ENCODE peak calls at places on chromosomes 5 and 9, in six cellular contexts. X, J, H, P, S and I are unnamed samples.

GRCh38 chr5:176739461-176740051 is 70.8 kb upstream of the UNC5A start:
- DNase-seq in X (no peak), J (no peak), H (no peak), P (peak), S (no peak), I (no peak)

GRCh38 chr5:14669415-14669814 is 4.9 kb downstream of the OTULIN start:
- DNase-seq in X (no peak), J (no peak), H (no peak), P (no peak), S (no peak), I (no peak)

GRCh38 chr9:18739127-18739526 is 265.2 kb downstream of the ADAMTSL1 start:
- DNase-seq in X (no peak), J (no peak), H (no peak), P (no peak), S (no peak), I (no peak)

GRCh38 chr5:142748568-142749249 is 21.5 kb upstream of the ARHGAP26 start:
- DNase-seq in X (no peak), J (peak), H (no peak), P (no peak), S (peak), I (no peak)

GRCh38 chr5:78985407-78986223 is 505 bp upstream of the ARSB start:
- DNase-seq in X (peak), J (peak), H (no peak), P (peak), S (peak), I (peak)

GRCh38 chr5:56681346-56681745 is 134.0 kb upstream of the MAP3K1 start:
- DNase-seq in X (no peak), J (no peak), H (no peak), P (no peak), S (no peak), I (no peak)

GRCh38 chr9:68555416-68555815 is 14.7 kb upstream of the TMEM252 start:
- DNase-seq in X (no peak), J (no peak), H (no peak), P (no peak), S (no peak), I (no peak)

GRCh38 chr5:60066502-60066901 is 173.0 kb upstream of the PDE4D start:
- DNase-seq in X (no peak), J (no peak), H (no peak), P (no peak), S (no peak), I (no peak)

GRCh38 chr5:90878549-90879196 is 320.1 kb downstream of the ADGRV1 start:
- DNase-seq in X (peak), J (peak), H (no peak), P (no peak), S (no peak), I (no peak)

GRCh38 chr5:144297083-144297482 is 126.4 kb downstream of the KCTD16 start:
- DNase-seq in X (no peak), J (no peak), H (no peak), P (no peak), S (no peak), I (no peak)

GRCh38 chr9:7185612-7186011 is 427.8 kb downstream of the KDM4C start:
- DNase-seq in X (no peak), J (peak), H (no peak), P (no peak), S (no peak), I (no peak)

GRCh38 chr5:134625559-134625958 is 7.1 kb downstream of the SAR1B start:
- DNase-seq in X (no peak), J (no peak), H (no peak), P (no peak), S (no peak), I (no peak)

GRCh38 chr9:108673386-108673785 is 182.4 kb downstream of the ACTL7B start:
- DNase-seq in X (no peak), J (no peak), H (no peak), P (no peak), S (no peak), I (no peak)

GRCh38 chr5:50945139-50945538 is 278.7 kb downstream of the PARP8 start:
- DNase-seq in X (no peak), J (no peak), H (no peak), P (no peak), S (no peak), I (no peak)

GRCh38 chr5:160230686-160231527 is 1.6 kb downstream of the FABP6 start:
- DNase-seq in X (no peak), J (no peak), H (no peak), P (no peak), S (peak), I (no peak)

GRCh38 chr9:132324425-132324824 is 30.4 kb downstream of the SETX start:
- DNase-seq in X (no peak), J (peak), H (no peak), P (no peak), S (no peak), I (no peak)

GRCh38 chr9:132319421-132320110 is 35.2 kb downstream of the SETX start:
- DNase-seq in X (no peak), J (peak), H (no peak), P (no peak), S (no peak), I (no peak)
- TF ChIP-seq POLR2A in X (no peak), J (no peak), H (no peak), P (no peak), S (no peak), I (no peak)

GRCh38 chr9:92975452-92975770 is 28.1 kb downstream of the FGD3 start:
- DNase-seq in X (no peak), J (no peak), H (no peak), P (no peak), S (no peak), I (no peak)

GRCh38 chr9:92974696-92975451 is 27.6 kb downstream of the FGD3 start:
- DNase-seq in X (no peak), J (no peak), H (no peak), P (no peak), S (no peak), I (no peak)

GRCh38 chr9:92976436-92976835 is 29.1 kb downstream of the FGD3 start:
- DNase-seq in X (no peak), J (no peak), H (no peak), P (no peak), S (no peak), I (no peak)

GRCh38 chr9:92973700-92974099 is 26.4 kb downstream of the FGD3 start:
- DNase-seq in X (no peak), J (no peak), H (no peak), P (no peak), S (no peak), I (no peak)

GRCh38 chr9:92974161-92974661 is 26.9 kb downstream of the FGD3 start:
- DNase-seq in X (no peak), J (no peak), H (peak), P (no peak), S (no peak), I (no peak)
- TF ChIP-seq POLR2A in X (no peak), J (no peak), H (no peak), P (no peak), S (no peak), I (no peak)

GRCh38 chr9:121071356-121071755 is 3.4 kb upstream of the CNTRL start:
- DNase-seq in X (no peak), J (no peak), H (no peak), P (no peak), S (no peak), I (no peak)

GRCh38 chr9:121074370-121075250 is at the start of gene CNTRL:
- DNase-seq in X (peak), J (peak), H (peak), P (peak), S (peak), I (peak)

GRCh38 chr9:121067655-121068054 is 7.1 kb upstream of the CNTRL start:
- DNase-seq in X (no peak), J (no peak), H (no peak), P (no peak), S (no peak), I (no peak)

GRCh38 chr9:121075251-121076036 is 689 bp downstream of the CNTRL start:
- DNase-seq in X (no peak), J (no peak), H (no peak), P (no peak), S (no peak), I (no peak)

GRCh38 chr9:121073038-121073437 is 1.7 kb upstream of the CNTRL start:
- DNase-seq in X (peak), J (peak), H (no peak), P (peak), S (peak), I (no peak)
- TF ChIP-seq POLR2A in X (no peak), J (no peak), H (peak), P (no peak), S (no peak), I (no peak)

DNA sequence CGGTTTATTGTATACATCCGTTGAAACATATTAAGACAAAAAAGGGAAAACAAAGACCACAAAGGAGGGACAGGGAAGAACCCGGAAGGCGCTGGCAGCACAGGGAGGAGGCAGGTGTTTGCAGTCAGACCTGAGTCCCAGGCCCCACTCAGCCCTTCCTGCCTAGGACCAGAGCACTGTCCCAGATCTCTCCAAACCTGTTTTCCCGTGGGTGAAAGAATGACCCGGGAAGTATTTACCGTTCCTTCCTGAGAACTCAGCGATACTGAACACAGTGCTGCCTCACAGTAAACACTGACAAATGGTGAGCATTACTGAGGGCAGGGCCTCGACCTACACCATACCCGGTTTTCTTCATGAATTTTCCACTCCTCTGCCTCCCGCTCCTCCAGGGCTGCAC is 1.2 kb downstream of the ABO start:
- DNase-seq in X (no peak), J (no peak), H (no peak), P (no peak), S (no peak), I (no peak)
- TF ChIP-seq POLR2A in X (no peak), J (no peak), H (peak), P (no peak), S (no peak), I (no peak)

GRCh38 chr5:155935723-155936122 is 391.2 kb upstream of the SGCD start:
- DNase-seq in X (no peak), J (no peak), H (peak), P (no peak), S (no peak), I (no peak)
- TF ChIP-seq POLR2A in X (no peak), J (no peak), H (no peak), P (no peak), S (no peak), I (no peak)

GRCh38 chr9:137294091-137294683 is 7.9 kb downstream of the NRARP start:
- DNase-seq in X (no peak), J (peak), H (no peak), P (no peak), S (peak), I (no peak)

GRCh38 chr9:137295313-137296213 is 6.5 kb downstream of the NRARP start:
- DNase-seq in X (no peak), J (peak), H (peak), P (no peak), S (no peak), I (no peak)

GRCh38 chr9:137294684-137295312 is 7.3 kb downstream of the NRARP start:
- DNase-seq in X (no peak), J (peak), H (peak), P (no peak), S (no peak), I (no peak)

GRCh38 chr9:137293094-137293481 is 9.0 kb downstream of the NRARP start:
- DNase-seq in X (no peak), J (no peak), H (peak), P (no peak), S (no peak), I (no peak)

GRCh38 chr9:137293482-137294090 is 8.5 kb downstream of the NRARP start:
- DNase-seq in X (no peak), J (no peak), H (peak), P (no peak), S (no peak), I (no peak)
- TF ChIP-seq POLR2A in X (no peak), J (no peak), H (no peak), P (no peak), S (no peak), I (no peak)

GRCh38 chr5:128083033-128083810 is at the start of gene SLC12A2:
- DNase-seq in X (peak), J (peak), H (peak), P (peak), S (peak), I (peak)
- TF ChIP-seq POLR2A in X (peak), J (peak), H (peak), P (peak), S (no peak), I (peak)

GRCh38 chr5:149938272-149938671 is 6.3 kb downstream of the PDE6A start:
- DNase-seq in X (no peak), J (peak), H (no peak), P (no peak), S (peak), I (no peak)

GRCh38 chr5:149936700-149937091 is 7.9 kb downstream of the PDE6A start:
- DNase-seq in X (no peak), J (no peak), H (no peak), P (no peak), S (no peak), I (no peak)

GRCh38 chr5:149935431-149935901 is 9.1 kb downstream of the PDE6A start:
- DNase-seq in X (no peak), J (no peak), H (no peak), P (no peak), S (peak), I (peak)

GRCh38 chr5:149937610-149938009 is 7.0 kb downstream of the PDE6A start:
- DNase-seq in X (no peak), J (peak), H (no peak), P (no peak), S (no peak), I (no peak)

DNA sequence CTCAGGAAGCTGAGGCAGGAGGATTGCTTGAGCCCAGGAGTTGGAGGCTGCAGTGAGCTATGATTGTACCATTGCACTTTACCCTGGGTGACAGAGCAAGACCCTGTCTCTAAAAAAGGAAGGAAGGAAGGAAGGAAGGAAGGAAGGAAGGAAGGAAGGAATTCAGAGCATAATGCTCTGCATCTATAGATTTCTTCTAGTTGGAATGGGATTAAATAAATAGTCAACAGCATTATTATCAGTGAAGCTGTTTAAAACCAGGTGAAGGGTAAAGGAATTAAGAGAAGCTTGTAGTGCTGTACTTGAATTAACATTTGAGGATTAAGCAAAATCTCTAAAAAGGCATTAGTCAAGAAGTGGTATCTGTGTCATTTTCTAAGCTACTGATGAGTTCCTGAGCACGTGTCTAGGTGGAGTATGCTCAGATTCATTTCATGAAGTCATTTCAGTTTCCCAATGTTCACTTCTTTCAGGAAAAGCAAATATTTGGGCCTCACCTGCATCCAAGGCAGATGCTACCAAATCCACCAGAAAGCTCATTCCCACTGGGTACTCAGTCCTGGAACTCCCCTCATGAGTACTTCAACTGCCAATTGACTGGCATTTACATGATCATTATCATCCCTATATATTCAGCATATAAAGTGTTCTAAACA is 8.4 kb downstream of the PDE6A start:
- DNase-seq in X (no peak), J (no peak), H (no peak), P (no peak), S (no peak), I (no peak)
- TF ChIP-seq POLR2A in X (no peak), J (no peak), H (no peak), P (no peak), S (no peak), I (no peak)

DNA sequence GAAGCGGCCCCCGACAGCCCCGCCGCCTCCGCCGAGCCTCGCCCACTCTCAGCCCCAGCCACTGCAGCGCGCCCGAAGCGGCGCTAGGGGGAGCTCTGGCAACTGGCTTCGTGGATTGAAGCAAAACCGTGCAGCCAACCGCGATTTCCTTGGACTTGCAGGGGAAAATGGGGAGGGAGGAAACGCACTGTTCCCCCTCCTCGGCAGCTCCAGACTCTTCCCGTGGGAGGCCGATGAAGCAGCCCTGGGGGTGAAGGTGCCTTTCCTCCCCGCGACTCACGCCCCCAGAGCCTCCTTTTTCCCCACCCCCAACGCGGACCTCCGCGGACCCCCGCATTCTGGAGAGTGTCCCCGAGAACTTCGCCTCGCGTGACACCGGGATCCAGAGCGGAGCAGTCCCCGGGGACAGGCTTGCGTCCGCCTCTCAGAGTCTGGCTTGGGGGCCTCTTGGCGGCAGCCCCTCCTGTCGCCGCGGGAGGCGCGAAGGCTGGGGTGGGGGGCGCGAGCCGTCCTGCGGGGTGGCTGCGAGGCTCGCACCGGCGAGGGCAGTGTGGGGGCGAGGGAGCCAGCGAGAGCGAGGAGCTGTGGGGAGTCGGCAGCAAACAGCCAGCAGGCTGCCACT is 3.8 kb downstream of the IER5L start:
- DNase-seq in X (peak), J (peak), H (peak), P (peak), S (peak), I (peak)
- TF ChIP-seq POLR2A in X (peak), J (peak), H (peak), P (peak), S (no peak), I (peak)

DNA sequence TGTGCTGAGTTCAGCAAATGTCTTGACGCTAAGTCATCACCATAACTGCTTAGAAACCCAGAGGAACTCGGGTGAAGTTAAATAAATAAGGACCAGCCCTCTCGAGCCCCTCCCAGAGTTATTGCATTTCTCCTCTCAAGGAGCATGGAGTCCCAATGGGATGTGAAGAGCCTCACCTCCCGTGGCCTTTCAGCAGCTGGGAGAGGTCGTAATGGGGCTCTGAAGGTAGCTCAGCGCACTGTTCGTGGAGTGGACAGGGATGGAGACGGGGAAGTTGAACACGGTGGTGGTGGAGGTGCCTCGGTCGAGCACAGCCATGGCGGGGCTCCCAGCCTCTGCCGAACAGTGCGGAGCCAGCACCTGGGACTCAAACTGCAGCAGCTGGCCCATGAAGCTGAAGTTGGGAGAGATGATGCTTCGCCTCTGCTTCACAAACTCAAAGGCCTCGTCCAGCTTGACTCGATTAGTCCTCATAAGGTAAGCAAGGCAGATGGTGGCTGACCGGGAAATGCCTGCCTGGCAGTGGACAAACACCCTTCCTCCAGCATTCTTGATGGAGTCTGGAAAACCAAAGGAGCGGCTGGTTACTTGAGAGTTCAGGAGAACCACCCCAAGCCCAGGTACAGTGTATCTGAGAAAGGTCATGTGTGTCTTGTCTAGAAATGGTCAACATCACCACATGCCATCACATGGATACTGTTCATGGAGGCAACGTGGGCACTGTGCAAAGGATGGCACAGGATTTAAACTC is 2.2 kb downstream of the DUSP1 start:
- DNase-seq in X (no peak), J (peak), H (peak), P (peak), S (no peak), I (peak)
- TF ChIP-seq POLR2A in X (no peak), J (no peak), H (peak), P (peak), S (no peak), I (peak)